ENCODE peak calls at places on chromosomes 5 and 9, in eight cellular contexts. H, U, W, X, L, B, F and A are unnamed samples. For H3K9me3, the result is how much of the 10 kb centered on the place peaks cover.

GRCh38 chr5:74409166-74409706 is 231.3 kb downstream of the ENC1 start:
- DNase-seq in H (peak), U (no peak), W (no peak), X (no peak), L (no peak), B (no peak), F (no peak), A (no peak)

GRCh38 chr5:103307470-103307869 is 48.9 kb downstream of the MACIR start:
- DNase-seq in H (no peak), U (no peak), W (no peak), X (no peak), L (no peak), B (no peak), F (no peak), A (no peak)

GRCh38 chr5:163312598-163312997 is 124.8 kb upstream of the CCNG1 start:
- DNase-seq in H (no peak), U (no peak), W (no peak), X (no peak), L (no peak), B (no peak), F (no peak), A (no peak)

GRCh38 chr5:90473321-90474234 is 993 bp downstream of the MBLAC2 start:
- DNase-seq in H (peak), U (no peak), W (no peak), X (peak), L (peak), B (peak), F (no peak), A (peak)

GRCh38 chr9:36798350-36799065 is 225.8 kb downstream of the MELK start:
- DNase-seq in H (no peak), U (no peak), W (no peak), X (peak), L (peak), B (no peak), F (no peak), A (no peak)

GRCh38 chr5:157821405-157821804 is 37.5 kb downstream of the CLINT1 start:
- DNase-seq in H (no peak), U (no peak), W (no peak), X (no peak), L (no peak), B (no peak), F (no peak), A (no peak)

GRCh38 chr9:4826417-4827166 is 33.8 kb downstream of the RCL1 start:
- DNase-seq in H (no peak), U (no peak), W (no peak), X (no peak), L (no peak), B (peak), F (no peak), A (no peak)

GRCh38 chr5:23025604-23026003 is 172.5 kb upstream of the CDH12 start:
- DNase-seq in H (no peak), U (no peak), W (no peak), X (no peak), L (no peak), B (no peak), F (no peak), A (no peak)

GRCh38 chr9:16803648-16804047 is 66.8 kb downstream of the BNC2 start:
- DNase-seq in H (no peak), U (no peak), W (no peak), X (no peak), L (no peak), B (no peak), F (no peak), A (no peak)

GRCh38 chr5:167723254-167723871 is 568.1 kb upstream of the WWC1 start:
- DNase-seq in H (peak), U (peak), W (peak), X (peak), L (peak), B (peak), F (peak), A (peak)

GRCh38 chr9:114061830-114062474 is 16.1 kb downstream of the AMBP start:
- DNase-seq in H (no peak), U (no peak), W (peak), X (no peak), L (no peak), B (no peak), F (no peak), A (no peak)

GRCh38 chr9:135075234-135076142 is 12.0 kb upstream of the OLFM1 start:
- DNase-seq in H (peak), U (no peak), W (no peak), X (no peak), L (no peak), B (peak), F (no peak), A (peak)

GRCh38 chr5:73733219-73733618 is 107.2 kb downstream of the ARHGEF28 start:
- DNase-seq in H (peak), U (no peak), W (no peak), X (no peak), L (no peak), B (peak), F (no peak), A (no peak)

GRCh38 chr9:7164440-7165349 is 406.9 kb downstream of the KDM4C start:
- DNase-seq in H (no peak), U (no peak), W (no peak), X (no peak), L (no peak), B (no peak), F (no peak), A (no peak)

GRCh38 chr9:1100945-1101344 is 50.8 kb downstream of the DMRT2 start:
- DNase-seq in H (peak), U (no peak), W (no peak), X (peak), L (peak), B (no peak), F (no peak), A (no peak)

GRCh38 chr9:130606887-130607582 is 27.7 kb downstream of the FUBP3 start:
- DNase-seq in H (no peak), U (no peak), W (no peak), X (no peak), L (no peak), B (peak), F (no peak), A (no peak)

GRCh38 chr9:77673912-77674791 is 26.0 kb upstream of the GNA14 start:
- DNase-seq in H (no peak), U (no peak), W (no peak), X (peak), L (no peak), B (no peak), F (peak), A (no peak)

DNA sequence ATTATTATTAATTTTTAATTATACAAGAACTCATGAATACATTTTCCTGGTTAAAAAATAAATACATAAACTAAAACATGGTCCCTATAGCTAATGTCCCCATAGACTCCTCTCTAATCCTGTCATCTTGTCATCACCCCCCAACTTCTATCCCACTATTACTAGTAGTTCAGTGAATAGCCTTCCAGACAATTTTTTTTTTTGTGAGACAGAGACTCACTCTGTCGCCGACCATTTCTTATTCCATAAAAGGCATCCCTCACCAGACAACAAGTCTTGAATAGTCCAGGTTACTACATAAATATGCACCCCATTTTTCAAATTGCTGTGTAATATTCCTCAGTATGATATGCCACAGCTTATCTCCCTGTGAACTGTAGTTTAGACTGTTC is 6.5 kb upstream of the ABLIM3 start:
- DNase-seq in H (no peak), U (no peak), W (no peak), X (no peak), L (no peak), B (no peak), F (no peak), A (no peak)
- H3K9me3 ChIP-seq in H (under half), U (under half), W (under half), X (under half), L (under half), B (under half), F (under half), A (under half)

DNA sequence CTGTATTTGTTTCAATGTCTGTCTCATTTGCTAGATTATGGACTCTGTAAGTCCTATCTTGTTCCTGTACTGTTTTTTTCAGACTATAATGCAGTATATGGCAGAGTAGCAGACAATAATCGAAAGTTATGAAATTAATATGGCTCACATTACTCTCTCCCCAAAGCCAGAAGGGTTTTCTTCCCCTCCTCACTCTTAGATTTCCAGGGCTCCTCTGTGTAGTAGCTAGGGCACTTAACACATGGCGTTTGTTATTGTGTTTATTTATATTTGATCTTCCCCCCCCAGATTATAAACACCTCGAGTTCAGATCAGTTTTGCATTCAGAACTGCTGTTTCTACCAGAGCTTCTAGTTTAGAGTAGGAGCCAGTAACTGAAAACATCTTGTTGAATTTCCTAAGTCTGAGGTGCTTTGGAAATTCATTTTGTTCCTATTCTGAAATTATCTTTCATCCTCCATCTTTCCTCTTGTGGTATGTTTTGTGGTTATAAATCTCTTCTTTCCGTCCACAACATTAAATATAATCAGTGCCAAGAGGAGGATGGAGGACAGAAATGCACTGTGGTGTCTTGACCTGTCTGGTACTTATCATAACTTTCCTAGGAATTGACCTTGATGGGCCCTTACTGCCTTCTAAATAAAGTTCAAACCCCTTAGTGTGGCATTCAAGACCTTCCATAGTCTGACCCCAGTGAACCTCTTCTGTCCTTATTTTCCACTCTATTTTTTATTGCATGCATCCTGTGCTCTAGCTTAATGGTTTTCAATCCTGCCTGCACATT is 27.0 kb downstream of the TLE4 start:
- DNase-seq in H (no peak), U (no peak), W (no peak), X (no peak), L (no peak), B (no peak), F (no peak), A (no peak)
- H3K9me3 ChIP-seq in H (under half), U (under half), W (under half), X (under half), L (under half), B (under half), F (under half), A (under half)

GRCh38 chr9:96766199-96766598 is 11.7 kb downstream of the ZNF510 start:
- DNase-seq in H (no peak), U (no peak), W (no peak), X (no peak), L (no peak), B (no peak), F (no peak), A (no peak)

GRCh38 chr9:96771124-96771523 is 6.8 kb downstream of the ZNF510 start:
- DNase-seq in H (no peak), U (no peak), W (no peak), X (no peak), L (no peak), B (no peak), F (no peak), A (no peak)

GRCh38 chr9:96769989-96770388 is 7.9 kb downstream of the ZNF510 start:
- DNase-seq in H (no peak), U (no peak), W (no peak), X (no peak), L (no peak), B (no peak), F (no peak), A (no peak)
- H3K9me3 ChIP-seq in H (under half), U (half or more), W (under half), X (half or more), L (under half), B (under half), F (under half), A (half or more)

GRCh38 chr5:178672635-178673034 is 45.8 kb upstream of the CLK4 start:
- DNase-seq in H (no peak), U (no peak), W (no peak), X (no peak), L (no peak), B (no peak), F (no peak), A (no peak)

GRCh38 chr5:178673801-178674200 is 47.0 kb upstream of the CLK4 start:
- DNase-seq in H (no peak), U (no peak), W (no peak), X (no peak), L (no peak), B (no peak), F (no peak), A (no peak)

GRCh38 chr5:178677429-178677828 is 50.6 kb upstream of the CLK4 start:
- DNase-seq in H (peak), U (no peak), W (no peak), X (no peak), L (no peak), B (no peak), F (no peak), A (no peak)

GRCh38 chr5:178674334-178674733 is 47.5 kb upstream of the CLK4 start:
- DNase-seq in H (no peak), U (no peak), W (no peak), X (no peak), L (no peak), B (peak), F (no peak), A (no peak)

GRCh38 chr5:178675922-178676321 is 49.1 kb upstream of the CLK4 start:
- DNase-seq in H (no peak), U (no peak), W (no peak), X (no peak), L (no peak), B (peak), F (no peak), A (no peak)
- H3K9me3 ChIP-seq in H (under half), U (under half), W (under half), X (under half), L (under half), B (under half), F (under half), A (under half)

DNA sequence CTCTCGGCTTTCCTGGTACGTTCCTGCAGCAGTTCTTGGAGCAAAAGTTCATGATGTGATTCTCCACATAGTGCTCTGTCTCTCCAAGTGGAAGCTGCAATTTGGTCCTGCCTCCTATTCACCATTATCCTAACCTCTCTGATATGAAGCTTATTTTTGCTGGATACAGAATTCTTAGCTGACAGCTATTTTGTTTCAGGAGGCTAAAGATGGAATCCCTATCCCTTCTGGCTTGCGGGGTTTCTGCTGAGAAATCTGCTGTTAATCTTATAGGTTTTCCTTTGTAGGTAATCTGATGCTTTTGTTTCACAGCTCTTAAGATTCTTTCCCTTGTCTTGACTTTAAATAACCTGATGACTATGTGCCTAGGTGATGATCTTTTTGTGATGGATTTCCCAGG is 181.6 kb upstream of the VLDLR start:
- DNase-seq in H (no peak), U (no peak), W (no peak), X (no peak), L (no peak), B (no peak), F (no peak), A (no peak)
- H3K9me3 ChIP-seq in H (under half), U (under half), W (under half), X (half or more), L (under half), B (under half), F (under half), A (under half)

GRCh38 chr5:176427971-176428370 is 11.6 kb upstream of the CLTB start:
- DNase-seq in H (no peak), U (no peak), W (no peak), X (peak), L (no peak), B (no peak), F (no peak), A (no peak)

GRCh38 chr5:176420972-176421544 is 4.7 kb upstream of the CLTB start:
- DNase-seq in H (no peak), U (no peak), W (no peak), X (no peak), L (no peak), B (no peak), F (no peak), A (no peak)

GRCh38 chr5:176425138-176425537 is 8.8 kb upstream of the CLTB start:
- DNase-seq in H (no peak), U (no peak), W (no peak), X (no peak), L (peak), B (peak), F (no peak), A (peak)

GRCh38 chr5:176425791-176426190 is 9.5 kb upstream of the CLTB start:
- DNase-seq in H (no peak), U (no peak), W (no peak), X (no peak), L (no peak), B (no peak), F (no peak), A (no peak)

GRCh38 chr5:176424181-176424580 is 7.8 kb upstream of the CLTB start:
- DNase-seq in H (no peak), U (no peak), W (no peak), X (no peak), L (no peak), B (no peak), F (no peak), A (no peak)
- H3K9me3 ChIP-seq in H (under half), U (under half), W (under half), X (under half), L (under half), B (under half), F (under half), A (under half)

DNA sequence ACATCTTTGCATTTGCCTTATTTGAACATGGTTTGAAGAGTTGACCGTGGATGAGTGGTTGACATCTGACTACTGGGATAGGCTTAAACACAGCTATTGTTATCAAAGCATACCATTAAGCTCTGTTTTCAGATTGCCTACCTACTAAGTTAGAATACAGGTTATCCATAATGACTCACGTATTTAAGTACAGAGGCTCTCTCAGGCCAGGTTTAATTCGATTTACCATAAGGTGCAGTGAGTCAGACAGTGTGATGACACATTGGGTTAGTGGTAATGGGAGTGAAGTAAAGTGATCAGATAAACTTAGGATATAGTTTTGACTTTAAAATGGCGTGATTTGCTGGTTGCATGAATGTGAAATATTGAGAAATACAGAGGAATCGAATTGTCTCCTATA is 732.0 kb upstream of the CTNND2 start:
- DNase-seq in H (no peak), U (no peak), W (no peak), X (no peak), L (no peak), B (peak), F (no peak), A (no peak)
- H3K9me3 ChIP-seq in H (under half), U (under half), W (under half), X (under half), L (under half), B (under half), F (under half), A (under half)

DNA sequence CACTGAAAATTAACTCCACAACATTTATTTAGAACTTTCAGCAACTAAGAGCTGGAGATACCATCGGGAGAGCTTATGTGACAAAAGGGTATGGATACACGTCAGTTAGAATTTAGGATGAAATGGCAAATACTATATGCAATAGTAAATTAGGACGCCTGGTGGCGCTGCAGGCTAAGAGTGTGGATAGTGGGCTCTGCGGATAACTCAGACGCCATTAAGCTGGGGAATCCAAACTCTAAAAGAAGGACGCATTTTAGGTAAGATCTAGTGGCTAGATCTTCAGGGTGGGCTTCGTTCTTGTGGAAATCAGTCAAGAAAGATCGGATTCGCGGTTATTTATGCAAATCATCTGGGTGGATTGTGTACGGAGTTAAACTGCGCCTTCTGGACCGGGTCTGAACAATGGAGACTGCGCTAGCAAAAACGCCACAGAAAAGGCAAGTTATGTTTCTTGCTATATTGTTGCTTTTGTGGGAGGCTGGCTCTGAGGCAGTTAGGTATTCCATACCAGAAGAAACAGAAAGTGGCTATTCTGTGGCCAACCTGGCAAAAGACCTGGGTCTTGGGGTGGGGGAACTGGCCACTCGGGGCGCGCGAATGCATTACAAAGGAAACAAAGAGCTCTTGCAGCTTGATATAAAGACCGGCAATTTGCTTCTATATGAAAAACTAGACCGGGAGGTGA is at the start of gene PCDHB5:
- DNase-seq in H (peak), U (peak), W (no peak), X (peak), L (no peak), B (peak), F (no peak), A (peak)
- H3K9me3 ChIP-seq in H (under half), U (under half), W (under half), X (under half), L (under half), B (under half), F (under half), A (under half)

GRCh38 chr5:110072646-110073045 is 382.9 kb downstream of the MAN2A1 start:
- DNase-seq in H (no peak), U (no peak), W (no peak), X (no peak), L (no peak), B (peak), F (no peak), A (no peak)

GRCh38 chr5:110077147-110077546 is 387.4 kb downstream of the MAN2A1 start:
- DNase-seq in H (no peak), U (no peak), W (no peak), X (no peak), L (no peak), B (no peak), F (no peak), A (no peak)

GRCh38 chr5:110075656-110076055 is 385.9 kb downstream of the MAN2A1 start:
- DNase-seq in H (no peak), U (no peak), W (no peak), X (no peak), L (no peak), B (no peak), F (no peak), A (no peak)

GRCh38 chr5:110070836-110071235 is 381.1 kb downstream of the MAN2A1 start:
- DNase-seq in H (no peak), U (no peak), W (no peak), X (no peak), L (no peak), B (peak), F (no peak), A (no peak)

GRCh38 chr5:110073534-110073933 is 383.8 kb downstream of the MAN2A1 start:
- DNase-seq in H (no peak), U (no peak), W (no peak), X (no peak), L (no peak), B (no peak), F (no peak), A (no peak)
- H3K9me3 ChIP-seq in H (under half), U (under half), W (under half), X (under half), L (under half), B (under half), F (under half), A (under half)